ENCODE peak calls at places on chromosome 12, in four cellular contexts. One of them, this sample, is unnamed.

GRCh38 chr12:125065753-125066570 is 727 bp downstream of the AACS start:
- DNase-seq in cardiac muscle cell: no peak
- DNase-seq in endothelial cell: peak; percentile 14
- DNase-seq in brain microvascular endothelial cell: no peak
- DNase-seq in this sample: no peak

GRCh38 chr12:116133149-116133548 is 144.3 kb downstream of the MED13L start:
- DNase-seq in brain microvascular endothelial cell: no peak
- DNase-seq in cardiac muscle cell: peak; percentile 52
- DNase-seq in endothelial cell: no peak
- DNase-seq in this sample: no peak

GRCh38 chr12:24728366-24728765 is 220.5 kb downstream of the BCAT1 start:
- DNase-seq in brain microvascular endothelial cell: peak; percentile 36
- DNase-seq in cardiac muscle cell: peak; percentile 62
- DNase-seq in endothelial cell: no peak
- DNase-seq in this sample: no peak

GRCh38 chr12:116630762-116631161 is 71.6 kb downstream of the MAP1LC3B2 start:
- DNase-seq in cardiac muscle cell: no peak
- DNase-seq in brain microvascular endothelial cell: no peak
- DNase-seq in endothelial cell: no peak
- DNase-seq in this sample: no peak

GRCh38 chr12:132133952-132134652 is 10.0 kb downstream of the DDX51 start:
- DNase-seq in cardiac muscle cell: no peak
- DNase-seq in brain microvascular endothelial cell: no peak
- DNase-seq in endothelial cell: no peak
- DNase-seq in this sample: no peak

GRCh38 chr12:24814379-24815086 is 134.4 kb downstream of the BCAT1 start:
- DNase-seq in cardiac muscle cell: no peak
- DNase-seq in endothelial cell: no peak
- DNase-seq in brain microvascular endothelial cell: no peak
- DNase-seq in this sample: no peak

GRCh38 chr12:104312654-104313053 is 9.1 kb downstream of the EID3 start:
- DNase-seq in endothelial cell: no peak
- DNase-seq in brain microvascular endothelial cell: no peak
- DNase-seq in cardiac muscle cell: no peak
- DNase-seq in this sample: no peak

GRCh38 chr12:31474751-31475150 is 116.2 kb downstream of the DENND5B start:
- DNase-seq in cardiac muscle cell: no peak
- DNase-seq in endothelial cell: no peak
- DNase-seq in brain microvascular endothelial cell: no peak
- DNase-seq in this sample: no peak

GRCh38 chr12:99137124-99137845 is 492.2 kb downstream of the APAF1 start:
- DNase-seq in cardiac muscle cell: no peak
- DNase-seq in endothelial cell: no peak
- DNase-seq in brain microvascular endothelial cell: no peak
- DNase-seq in this sample: no peak

GRCh38 chr12:38931461-38931860 is 26.1 kb upstream of the CPNE8 start:
- DNase-seq in cardiac muscle cell: no peak
- DNase-seq in brain microvascular endothelial cell: no peak
- DNase-seq in endothelial cell: no peak
- DNase-seq in this sample: no peak

GRCh38 chr12:57160021-57160420 is 12.6 kb upstream of the LRP1-AS start:
- DNase-seq in brain microvascular endothelial cell: no peak
- DNase-seq in endothelial cell: no peak
- DNase-seq in cardiac muscle cell: no peak
- DNase-seq in this sample: no peak

GRCh38 chr12:132428872-132429121 is 61.2 kb upstream of the FBRSL1 start:
- DNase-seq in cardiac muscle cell: no peak
- DNase-seq in brain microvascular endothelial cell: no peak
- DNase-seq in endothelial cell: no peak
- DNase-seq in this sample: no peak

GRCh38 chr12:851343-851742 is 98.2 kb downstream of the RAD52 start:
- DNase-seq in endothelial cell: no peak
- DNase-seq in cardiac muscle cell: peak; percentile 57
- DNase-seq in brain microvascular endothelial cell: no peak
- DNase-seq in this sample: no peak

GRCh38 chr12:14545144-14546124 is 22.2 kb downstream of the PLBD1 start:
- DNase-seq in cardiac muscle cell: no peak
- DNase-seq in brain microvascular endothelial cell: no peak
- DNase-seq in endothelial cell: no peak
- DNase-seq in this sample: no peak

GRCh38 chr12:52200086-52200782 is 8.4 kb upstream of the KRT80 start:
- DNase-seq in cardiac muscle cell: no peak
- DNase-seq in brain microvascular endothelial cell: no peak
- DNase-seq in endothelial cell: no peak
- DNase-seq in this sample: no peak

GRCh38 chr12:17358850-17359249 is 731.1 kb downstream of the RERGL start:
- DNase-seq in endothelial cell: no peak
- DNase-seq in brain microvascular endothelial cell: no peak
- DNase-seq in cardiac muscle cell: no peak
- DNase-seq in this sample: no peak

GRCh38 chr12:18752280-18752920 is 14.5 kb downstream of the CAPZA3 start:
- DNase-seq in endothelial cell: peak; percentile 52
- DNase-seq in brain microvascular endothelial cell: peak; percentile 97
- DNase-seq in cardiac muscle cell: peak; percentile 96
- DNase-seq in this sample: no peak

GRCh38 chr12:7872565-7873304 is at the start of gene SLC2A14:
- DNase-seq in cardiac muscle cell: no peak
- DNase-seq in endothelial cell: no peak
- DNase-seq in brain microvascular endothelial cell: no peak
- DNase-seq in this sample: no peak

GRCh38 chr12:68158427-68158826 is 1.1 kb downstream of the IFNG start:
- DNase-seq in cardiac muscle cell: peak; percentile 8
- DNase-seq in brain microvascular endothelial cell: peak; percentile 17
- DNase-seq in endothelial cell: peak; percentile 6
- DNase-seq in this sample: no peak

GRCh38 chr12:84785951-84786350 is 126.6 kb downstream of the SLC6A15 start:
- DNase-seq in endothelial cell: no peak
- DNase-seq in brain microvascular endothelial cell: no peak
- DNase-seq in cardiac muscle cell: peak; percentile 9
- DNase-seq in this sample: no peak

GRCh38 chr12:51389302-51389999 is 1.8 kb downstream of the GALNT6 start:
- DNase-seq in endothelial cell: no peak
- DNase-seq in brain microvascular endothelial cell: no peak
- DNase-seq in cardiac muscle cell: no peak
- DNase-seq in this sample: no peak

GRCh38 chr12:27608890-27609289 is 84.9 kb downstream of the PPFIBP1 start:
- DNase-seq in endothelial cell: no peak
- DNase-seq in brain microvascular endothelial cell: no peak
- DNase-seq in cardiac muscle cell: no peak
- DNase-seq in this sample: no peak

GRCh38 chr12:105205322-105206048 is 30.5 kb downstream of the APPL2 start:
- DNase-seq in brain microvascular endothelial cell: no peak
- DNase-seq in endothelial cell: no peak
- DNase-seq in cardiac muscle cell: no peak
- DNase-seq in this sample: no peak

GRCh38 chr12:27970391-27970980 is 2.0 kb downstream of the PTHLH start:
- DNase-seq in brain microvascular endothelial cell: no peak
- DNase-seq in endothelial cell: peak; percentile 45
- DNase-seq in cardiac muscle cell: peak; percentile 67
- DNase-seq in this sample: no peak

GRCh38 chr12:118136559-118137003 is 657 bp downstream of the PEBP1 start:
- DNase-seq in brain microvascular endothelial cell: peak; percentile 26
- DNase-seq in endothelial cell: peak; percentile 30
- DNase-seq in cardiac muscle cell: peak; percentile 55
- DNase-seq in this sample: peak; percentile 42

GRCh38 chr12:125376422-125376821 is 311.2 kb downstream of the AACS start:
- DNase-seq in brain microvascular endothelial cell: no peak
- DNase-seq in endothelial cell: peak; percentile 22
- DNase-seq in cardiac muscle cell: no peak
- DNase-seq in this sample: no peak

GRCh38 chr12:76255281-76255680 is 92.9 kb downstream of the BBS10 start:
- DNase-seq in cardiac muscle cell: no peak
- DNase-seq in endothelial cell: no peak
- DNase-seq in brain microvascular endothelial cell: no peak
- DNase-seq in this sample: no peak

GRCh38 chr12:27703720-27704452 is 6.7 kb upstream of the MRPS35 start:
- DNase-seq in cardiac muscle cell: peak; percentile 93
- DNase-seq in endothelial cell: peak; percentile 80
- DNase-seq in brain microvascular endothelial cell: peak; percentile 88
- DNase-seq in this sample: peak; percentile 60

GRCh38 chr12:50924439-50925341 is 27.7 kb upstream of the HIGD1C start:
- DNase-seq in brain microvascular endothelial cell: peak; percentile 80
- DNase-seq in endothelial cell: peak; percentile 29
- DNase-seq in cardiac muscle cell: peak; percentile 98
- DNase-seq in this sample: peak; percentile 83

GRCh38 chr12:9066183-9066623 is 49.5 kb downstream of the A2M start:
- DNase-seq in brain microvascular endothelial cell: no peak
- DNase-seq in cardiac muscle cell: no peak
- DNase-seq in endothelial cell: no peak
- DNase-seq in this sample: no peak

GRCh38 chr12:39574785-39575497 is 44.7 kb downstream of the ABCD2 start:
- DNase-seq in brain microvascular endothelial cell: no peak
- DNase-seq in cardiac muscle cell: peak; percentile 2
- DNase-seq in endothelial cell: no peak
- DNase-seq in this sample: no peak

GRCh38 chr12:79678306-79678705 is 12.5 kb downstream of the PAWR start:
- DNase-seq in brain microvascular endothelial cell: no peak
- DNase-seq in cardiac muscle cell: no peak
- DNase-seq in endothelial cell: no peak
- DNase-seq in this sample: no peak

GRCh38 chr12:26891704-26892103 is 46.1 kb downstream of the INTS13 start:
- DNase-seq in brain microvascular endothelial cell: no peak
- DNase-seq in endothelial cell: no peak
- DNase-seq in cardiac muscle cell: no peak
- DNase-seq in this sample: no peak

GRCh38 chr12:63206908-63207307 is 55.9 kb upstream of the AVPR1A start:
- DNase-seq in brain microvascular endothelial cell: peak; percentile 74
- DNase-seq in cardiac muscle cell: peak; percentile 2
- DNase-seq in endothelial cell: no peak
- DNase-seq in this sample: no peak

DNA sequence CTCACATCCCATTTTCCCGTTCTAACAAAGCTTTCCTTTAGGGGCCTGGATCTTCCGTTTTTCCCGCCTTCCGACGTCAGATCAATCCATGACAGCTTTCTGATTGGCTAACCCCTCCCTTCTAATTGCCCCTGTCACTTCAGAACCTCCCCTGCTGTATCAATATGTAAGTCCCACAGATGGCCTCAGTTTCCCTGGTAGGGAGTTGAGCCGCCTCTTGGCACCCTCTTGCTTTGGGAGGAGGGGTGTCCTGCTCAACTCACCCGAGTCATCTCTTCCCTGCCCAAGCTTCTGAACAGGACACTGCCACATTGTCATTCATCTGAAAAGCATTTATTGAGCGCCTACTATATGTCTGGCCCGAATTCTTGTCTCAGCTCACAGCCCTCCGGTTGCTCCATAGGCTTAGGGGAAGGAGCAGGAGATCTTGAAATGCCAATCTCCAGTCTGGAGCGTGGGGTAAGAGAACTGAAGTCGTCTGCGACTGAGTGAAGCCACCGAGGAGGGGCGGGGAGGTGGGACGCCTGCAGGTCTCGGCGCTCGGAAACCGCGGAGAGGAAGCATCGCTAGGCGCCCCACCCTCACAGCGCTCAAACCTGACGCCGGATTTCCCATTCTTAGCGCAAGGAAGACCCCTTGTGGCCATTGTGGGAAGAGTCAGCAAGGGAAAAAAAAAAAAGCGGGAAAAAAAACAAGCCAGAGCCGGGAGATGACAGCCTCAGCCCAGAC is 28.0 kb upstream of the SMUG1 start:
- DNase-seq in cardiac muscle cell: peak; percentile 78
- DNase-seq in endothelial cell: peak; percentile 80
- DNase-seq in brain microvascular endothelial cell: peak; percentile 58
- DNase-seq in this sample: no peak
- TF ChIP-seq CTCF in cardiac muscle cell: peak; percentile 81
- TF ChIP-seq CTCF in endothelial cell: peak; percentile 79
- TF ChIP-seq CTCF in brain microvascular endothelial cell: peak; percentile 84
- TF ChIP-seq CTCF in this sample: no peak

GRCh38 chr12:64696065-64696741 is 63.0 kb downstream of the GNS start:
- DNase-seq in endothelial cell: no peak
- DNase-seq in brain microvascular endothelial cell: no peak
- DNase-seq in cardiac muscle cell: peak; percentile 59
- DNase-seq in this sample: no peak
- TF ChIP-seq CTCF in endothelial cell: peak; percentile 19
- TF ChIP-seq CTCF in brain microvascular endothelial cell: peak; percentile 34
- TF ChIP-seq CTCF in cardiac muscle cell: peak; percentile 39
- TF ChIP-seq CTCF in this sample: no peak

DNA sequence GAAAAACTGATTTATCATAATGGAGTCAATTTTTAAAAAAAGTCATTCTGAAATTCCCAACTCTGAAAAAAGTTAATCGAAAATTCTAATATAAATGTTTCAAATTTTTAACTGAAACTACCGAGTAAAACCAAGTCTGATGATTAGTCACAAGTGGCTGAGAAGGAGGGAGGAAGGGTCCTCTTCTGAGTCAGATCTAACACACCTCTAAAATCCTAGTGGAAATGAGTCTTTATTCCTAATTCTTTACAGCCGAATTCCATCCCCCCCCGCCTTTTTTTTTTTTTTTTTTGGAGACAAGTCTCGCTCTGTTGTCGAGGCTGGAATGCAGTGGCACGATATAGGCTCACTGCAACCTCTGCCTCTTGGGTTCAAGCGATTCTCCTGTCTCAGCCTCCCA is 37.9 kb downstream of the RAD9B start:
- DNase-seq in cardiac muscle cell: no peak
- DNase-seq in brain microvascular endothelial cell: no peak
- DNase-seq in endothelial cell: no peak
- DNase-seq in this sample: no peak
- TF ChIP-seq CTCF in cardiac muscle cell: no peak
- TF ChIP-seq CTCF in brain microvascular endothelial cell: no peak
- TF ChIP-seq CTCF in endothelial cell: no peak
- TF ChIP-seq CTCF in this sample: no peak

GRCh38 chr12:11622774-11623375 is 26.6 kb upstream of the ETV6 start:
- DNase-seq in brain microvascular endothelial cell: no peak
- DNase-seq in cardiac muscle cell: peak; percentile 7
- DNase-seq in endothelial cell: no peak
- DNase-seq in this sample: no peak
- TF ChIP-seq CTCF in brain microvascular endothelial cell: peak; percentile 30
- TF ChIP-seq CTCF in cardiac muscle cell: peak; percentile 20
- TF ChIP-seq CTCF in endothelial cell: no peak
- TF ChIP-seq CTCF in this sample: no peak

DNA sequence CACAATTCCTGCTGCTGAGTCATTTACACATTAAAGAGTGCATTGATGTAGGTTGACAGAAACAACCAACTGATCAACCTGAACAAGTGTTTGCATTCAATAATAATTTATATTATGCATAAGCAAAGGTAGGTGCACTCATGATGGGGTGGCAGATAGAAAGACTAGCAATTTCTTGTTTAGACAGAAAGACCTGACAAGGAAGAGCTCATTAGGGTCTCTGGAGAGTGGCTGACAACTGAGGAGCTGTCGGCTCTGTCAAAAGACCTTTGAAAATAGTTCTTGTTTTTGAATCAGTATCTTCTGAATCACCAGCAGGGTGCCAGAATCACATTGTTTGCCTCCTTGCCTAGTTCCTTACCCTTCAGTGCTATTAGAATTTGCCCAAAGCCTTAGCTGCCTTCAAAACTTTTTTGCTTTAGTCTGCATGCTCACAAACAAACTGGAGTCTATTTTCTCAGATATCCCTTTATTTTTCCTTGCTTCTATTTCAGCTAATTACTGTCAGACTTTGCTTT is 234.7 kb downstream of the BTG1 start:
- DNase-seq in cardiac muscle cell: no peak
- DNase-seq in brain microvascular endothelial cell: no peak
- DNase-seq in endothelial cell: no peak
- DNase-seq in this sample: no peak
- TF ChIP-seq CTCF in cardiac muscle cell: no peak
- TF ChIP-seq CTCF in brain microvascular endothelial cell: peak; percentile 13
- TF ChIP-seq CTCF in endothelial cell: no peak
- TF ChIP-seq CTCF in this sample: no peak

This sample was measured in omental fat pad.